ENCODE peak calls at places on chromosomes 6 and 20, in seven cellular contexts. G is transverse colon; P is activated naive CD4-positive, alpha-beta T cell; I is DMS79; A is SW 1271; L is erythroblast; K is HuH-7. F is an unnamed sample.

GRCh38 chr6:84926171-84926570 is 161.8 kb upstream of the TBX18 start:
- DNase-seq in A (no peak), I (no peak), L (no peak), P (no peak), K (no peak), G (no peak), F (no peak)

GRCh38 chr20:24755411-24755922 is 193.6 kb upstream of the CST7 start:
- DNase-seq in L (no peak), I (no peak), K (peak), A (no peak), P (no peak), G (no peak), F (peak)

GRCh38 chr6:19342616-19343015 is 494.6 kb upstream of the ID4 start:
- DNase-seq in P (no peak), L (no peak), K (no peak), I (no peak), A (no peak), G (no peak), F (peak)

GRCh38 chr20:4151991-4152695 is 136.8 kb upstream of the RNF24 start:
- DNase-seq in G (no peak), L (no peak), P (no peak), I (no peak), A (no peak), K (no peak), F (peak)

GRCh38 chr6:139982652-139983051 is 608.2 kb upstream of the CITED2 start:
- DNase-seq in G (no peak), P (no peak), I (no peak), L (no peak), K (no peak), A (no peak), F (peak)

GRCh38 chr6:29577544-29577943 is 7.4 kb upstream of the OR2H2 start:
- DNase-seq in I (no peak), G (no peak), A (no peak), K (no peak), P (no peak), L (no peak), F (no peak)

GRCh38 chr20:39016496-39016895 is 54.4 kb downstream of the DHX35 start:
- DNase-seq in I (no peak), G (no peak), L (no peak), A (no peak), P (no peak), K (no peak), F (peak)

GRCh38 chr20:61630816-61631215 is 378.8 kb downstream of the CDH4 start:
- DNase-seq in L (no peak), K (no peak), P (no peak), G (no peak), A (no peak), I (no peak), F (no peak)

GRCh38 chr6:133983099-133983939 is 30.3 kb downstream of the TBPL1 start:
- DNase-seq in I (no peak), A (no peak), K (no peak), P (peak), G (no peak), L (peak), F (no peak)

GRCh38 chr6:33914519-33915120 is 110.8 kb upstream of the MLN start:
- DNase-seq in I (no peak), G (peak), L (no peak), K (no peak), A (no peak), P (peak), F (no peak)

GRCh38 chr6:44505751-44506150 is 118.2 kb downstream of the CDC5L start:
- DNase-seq in K (no peak), P (no peak), A (no peak), G (no peak), L (no peak), I (no peak), F (no peak)

F was measured in renal cortical epithelial cell.